ENCODE peak calls at places on chromosome 17, in four cellular contexts. V is GM12878, Z is HepG2, R is H1. W is an unnamed sample.

GRCh38 chr17:15913826-15914225 is 31.1 kb upstream of the ADORA2B start:
- DNase-seq in Z (no peak), V (no peak), R (no peak), W (no peak)

GRCh38 chr17:82314721-82315605 is 2.4 kb downstream of the CD7 start:
- DNase-seq in Z (no peak), R (no peak), V (no peak), W (no peak)

GRCh38 chr17:34499576-34499975 is 79.8 kb upstream of the TMEM132E start:
- DNase-seq in R (peak), V (no peak), Z (no peak), W (peak)

GRCh38 chr17:81076097-81076754 is 41.3 kb downstream of the BAIAP2 start:
- DNase-seq in R (no peak), Z (no peak), V (no peak), W (no peak)

GRCh38 chr17:82050761-82051641 is 610 bp downstream of the RFNG start:
- DNase-seq in Z (no peak), R (no peak), V (no peak), W (no peak)

GRCh38 chr17:49676276-49676868 is 1.5 kb downstream of the SPOP start:
- DNase-seq in Z (no peak), R (peak), V (peak), W (no peak)

GRCh38 chr17:41544497-41544896 is 16.4 kb upstream of the KRT19 start:
- DNase-seq in R (no peak), Z (peak), V (no peak), W (no peak)

GRCh38 chr17:18855831-18856624 is 1.9 kb upstream of the PRPSAP2 start:
- DNase-seq in Z (peak), R (peak), V (peak), W (peak)

GRCh38 chr17:44198721-44199552 is 747 bp downstream of the ATXN7L3 start:
- DNase-seq in R (peak), Z (no peak), V (no peak), W (no peak)

GRCh38 chr17:40251576-40251975 is 32.5 kb downstream of the WIPF2 start:
- DNase-seq in R (no peak), V (no peak), Z (no peak), W (no peak)

GRCh38 chr17:60743812-60744211 is 66.2 kb downstream of the BCAS3 start:
- DNase-seq in Z (no peak), R (no peak), V (no peak), W (no peak)

GRCh38 chr17:63629627-63630026 is 7.4 kb downstream of the MAP3K3 start:
- DNase-seq in Z (no peak), V (no peak), R (no peak), W (no peak)

GRCh38 chr17:63622571-63623390 is 564 bp downstream of the MAP3K3 start:
- DNase-seq in V (no peak), R (peak), Z (peak), W (no peak)

GRCh38 chr17:63631062-63631461 is 8.8 kb downstream of the MAP3K3 start:
- DNase-seq in Z (no peak), V (no peak), R (no peak), W (no peak)

GRCh38 chr17:63623786-63624185 is 1.6 kb downstream of the MAP3K3 start:
- DNase-seq in Z (no peak), V (no peak), R (no peak), W (no peak)

GRCh38 chr17:63626551-63627228 is 4.5 kb downstream of the MAP3K3 start:
- DNase-seq in Z (no peak), V (no peak), R (no peak), W (no peak)
- TF ChIP-seq SUZ12 in Z (no peak), V (no peak), R (no peak), W (no peak)

GRCh38 chr17:78127888-78128615 is 503 bp downstream of the TMC6 start:
- DNase-seq in R (no peak), Z (peak), V (no peak), W (no peak)
- H3K4me3 ChIP-seq in R (peak), Z (peak), V (peak), W (peak)

GRCh38 chr17:30379303-30380105 is 777 bp downstream of the CPD start:
- DNase-seq in V (no peak), Z (no peak), R (peak), W (no peak)
- TF ChIP-seq SUZ12 in V (no peak), Z (no peak), R (peak), W (no peak)

DNA sequence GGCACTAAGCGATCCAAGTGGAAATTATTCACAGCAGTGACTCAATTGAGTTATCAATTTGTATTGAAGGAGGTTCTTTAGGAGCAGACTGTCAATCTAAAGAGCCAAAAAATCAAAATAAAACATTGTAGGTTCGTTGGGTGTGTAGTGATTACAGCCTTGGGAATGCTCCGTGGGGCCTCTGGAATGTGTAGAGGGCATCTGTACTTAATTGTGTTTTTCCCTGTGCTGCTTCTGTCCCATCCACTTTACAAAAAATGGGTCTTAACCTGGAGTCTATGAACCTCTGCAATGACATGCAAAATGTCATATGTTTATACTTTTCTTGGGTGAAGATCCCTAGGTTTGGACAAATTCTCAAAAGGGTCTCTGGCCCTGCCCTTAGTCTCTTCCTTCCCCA is 215.1 kb downstream of the CCDC182 start:
- DNase-seq in Z (no peak), V (no peak), R (no peak), W (no peak)
- H3K4me3 ChIP-seq in Z (no peak), V (no peak), R (no peak), W (no peak)

GRCh38 chr17:72976971-72977767 is 115.3 kb downstream of the SLC39A11 start:
- DNase-seq in R (no peak), V (peak), Z (no peak), W (no peak)
- TF ChIP-seq SUZ12 in R (no peak), V (no peak), Z (no peak), W (no peak)

W was measured in NT2/D1.